ENCODE peak calls at places on chromosomes 6 and 20, in five cellular contexts. One of them, this sample, is unnamed.

GRCh38 chr6:13927203-13927602 is 2.5 kb downstream of the RNF182 start:
- DNase-seq in stomach: no peak
- DNase-seq in IMR-90: no peak
- DNase-seq in kidney: no peak
- DNase-seq in pancreas: no peak
- DNase-seq in this sample: no peak

GRCh38 chr6:24228681-24229255 is 102.8 kb downstream of the NRSN1 start:
- DNase-seq in kidney: no peak
- DNase-seq in pancreas: no peak
- DNase-seq in stomach: no peak
- DNase-seq in IMR-90: peak; percentile 6
- DNase-seq in this sample: no peak

GRCh38 chr20:60808003-60808402 is 444.1 kb upstream of the CDH4 start:
- DNase-seq in kidney: no peak
- DNase-seq in pancreas: no peak
- DNase-seq in stomach: no peak
- DNase-seq in IMR-90: no peak
- DNase-seq in this sample: no peak

GRCh38 chr6:107080036-107080435 is 35.3 kb downstream of the BEND3 start:
- DNase-seq in pancreas: no peak
- DNase-seq in IMR-90: no peak
- DNase-seq in kidney: no peak
- DNase-seq in stomach: no peak
- DNase-seq in this sample: no peak

GRCh38 chr20:57682184-57683038 is 27.4 kb downstream of the PMEPA1 start:
- DNase-seq in pancreas: no peak
- DNase-seq in IMR-90: no peak
- DNase-seq in kidney: no peak
- DNase-seq in stomach: no peak
- DNase-seq in this sample: no peak

GRCh38 chr20:2751347-2751867 is 49.0 kb downstream of the CPXM1 start:
- DNase-seq in pancreas: no peak
- DNase-seq in stomach: no peak
- DNase-seq in IMR-90: no peak
- DNase-seq in kidney: no peak
- DNase-seq in this sample: no peak

GRCh38 chr20:50116368-50116999 is 3.5 kb upstream of the UBE2V1 start:
- DNase-seq in IMR-90: no peak
- DNase-seq in kidney: peak; percentile 59
- DNase-seq in stomach: no peak
- DNase-seq in pancreas: no peak
- DNase-seq in this sample: peak; percentile 62

GRCh38 chr20:37406010-37406998 is 60.4 kb downstream of the SRC start:
- DNase-seq in stomach: peak; percentile 45
- DNase-seq in kidney: no peak
- DNase-seq in IMR-90: peak; percentile 28
- DNase-seq in pancreas: no peak
- DNase-seq in this sample: no peak

GRCh38 chr20:43507150-43508080 is at the start of gene L3MBTL1:
- DNase-seq in pancreas: peak; percentile 55
- DNase-seq in IMR-90: peak; percentile 23
- DNase-seq in stomach: peak; percentile 68
- DNase-seq in kidney: peak; percentile 81
- DNase-seq in this sample: peak; percentile 86

GRCh38 chr6:105431226-105431625 is 28.3 kb upstream of the PREP start:
- DNase-seq in stomach: no peak
- DNase-seq in kidney: no peak
- DNase-seq in pancreas: no peak
- DNase-seq in IMR-90: peak; percentile 68
- DNase-seq in this sample: no peak

GRCh38 chr6:47483853-47484546 is 6.4 kb downstream of the CD2AP start:
- DNase-seq in IMR-90: peak; percentile 35
- DNase-seq in stomach: no peak
- DNase-seq in pancreas: no peak
- DNase-seq in kidney: no peak
- DNase-seq in this sample: no peak

GRCh38 chr20:33838035-33838864 is 27.1 kb downstream of the CHMP4B start:
- DNase-seq in kidney: no peak
- DNase-seq in pancreas: no peak
- DNase-seq in IMR-90: no peak
- DNase-seq in stomach: no peak
- DNase-seq in this sample: no peak

GRCh38 chr20:48751871-48752270 is 75.9 kb downstream of the PREX1 start:
- DNase-seq in kidney: no peak
- DNase-seq in IMR-90: no peak
- DNase-seq in pancreas: no peak
- DNase-seq in stomach: no peak
- DNase-seq in this sample: no peak

GRCh38 chr20:48875914-48876240 is 45.6 kb upstream of the ARFGEF2 start:
- DNase-seq in stomach: no peak
- DNase-seq in kidney: no peak
- DNase-seq in pancreas: no peak
- DNase-seq in IMR-90: no peak
- DNase-seq in this sample: peak; percentile 80

GRCh38 chr20:35478804-35479472 is 23.5 kb downstream of the CEP250 start:
- DNase-seq in IMR-90: no peak
- DNase-seq in kidney: no peak
- DNase-seq in pancreas: no peak
- DNase-seq in stomach: no peak
- DNase-seq in this sample: peak; percentile 74

GRCh38 chr6:126937426-126937825 is 181.0 kb upstream of the RSPO3 start:
- DNase-seq in kidney: no peak
- DNase-seq in pancreas: no peak
- DNase-seq in stomach: no peak
- DNase-seq in IMR-90: no peak
- DNase-seq in this sample: no peak

GRCh38 chr6:44667668-44668390 is 280.3 kb downstream of the CDC5L start:
- DNase-seq in pancreas: no peak
- DNase-seq in stomach: peak; percentile 39
- DNase-seq in IMR-90: no peak
- DNase-seq in kidney: no peak
- DNase-seq in this sample: no peak

GRCh38 chr6:44668976-44669934 is 281.7 kb downstream of the CDC5L start:
- DNase-seq in pancreas: no peak
- DNase-seq in kidney: no peak
- DNase-seq in stomach: no peak
- DNase-seq in IMR-90: no peak
- DNase-seq in this sample: no peak

GRCh38 chr6:44670146-44670545 is 282.6 kb downstream of the CDC5L start:
- DNase-seq in stomach: no peak
- DNase-seq in IMR-90: no peak
- DNase-seq in pancreas: no peak
- DNase-seq in kidney: no peak
- DNase-seq in this sample: no peak

GRCh38 chr6:44667226-44667625 is 279.7 kb downstream of the CDC5L start:
- DNase-seq in stomach: no peak
- DNase-seq in kidney: no peak
- DNase-seq in pancreas: no peak
- DNase-seq in IMR-90: peak; percentile 77
- DNase-seq in this sample: no peak

GRCh38 chr6:44668391-44668930 is 281.0 kb downstream of the CDC5L start:
- DNase-seq in kidney: no peak
- DNase-seq in stomach: no peak
- DNase-seq in IMR-90: no peak
- DNase-seq in pancreas: no peak
- DNase-seq in this sample: no peak
- TF ChIP-seq CTCF in kidney: no peak
- TF ChIP-seq CTCF in stomach: no peak
- TF ChIP-seq CTCF in IMR-90: no peak
- TF ChIP-seq CTCF in pancreas: no peak
- TF ChIP-seq CTCF in this sample: no peak

GRCh38 chr20:23152308-23152892 is 66.3 kb upstream of the CD93 start:
- DNase-seq in IMR-90: peak; percentile 88
- DNase-seq in kidney: peak; percentile 90
- DNase-seq in pancreas: no peak
- DNase-seq in stomach: peak; percentile 49
- DNase-seq in this sample: no peak

GRCh38 chr20:23153696-23154341 is 67.7 kb upstream of the CD93 start:
- DNase-seq in kidney: no peak
- DNase-seq in IMR-90: no peak
- DNase-seq in pancreas: no peak
- DNase-seq in stomach: no peak
- DNase-seq in this sample: no peak

GRCh38 chr20:23151008-23151703 is 65.0 kb upstream of the CD93 start:
- DNase-seq in pancreas: no peak
- DNase-seq in IMR-90: no peak
- DNase-seq in kidney: no peak
- DNase-seq in stomach: peak; percentile 18
- DNase-seq in this sample: no peak

GRCh38 chr20:23151885-23152284 is 65.8 kb upstream of the CD93 start:
- DNase-seq in kidney: no peak
- DNase-seq in stomach: peak; percentile 24
- DNase-seq in IMR-90: no peak
- DNase-seq in pancreas: no peak
- DNase-seq in this sample: no peak

DNA sequence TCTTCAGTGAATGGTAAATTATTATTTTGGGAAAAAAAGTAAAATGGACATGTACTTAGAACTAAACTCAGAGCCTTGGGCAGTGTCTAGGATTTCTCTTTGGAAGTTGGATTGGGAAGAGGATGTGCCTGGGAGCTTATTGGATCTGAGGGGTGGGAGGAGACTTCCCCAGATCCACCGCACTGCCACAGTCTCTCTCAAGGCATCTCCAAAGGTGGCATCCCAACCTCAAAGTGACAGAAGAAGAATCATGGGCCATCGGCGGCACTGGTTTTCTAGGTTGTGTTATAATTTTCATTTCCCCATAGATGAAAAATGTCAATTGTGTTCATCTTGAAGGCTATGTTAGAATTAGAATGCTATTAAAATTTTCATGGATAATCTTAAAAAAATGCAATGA is 66.8 kb upstream of the CD93 start:
- DNase-seq in IMR-90: no peak
- DNase-seq in pancreas: no peak
- DNase-seq in stomach: no peak
- DNase-seq in kidney: no peak
- DNase-seq in this sample: no peak
- H3K27ac ChIP-seq in IMR-90: no peak overlapping the region
- H3K27ac ChIP-seq in pancreas: no peak overlapping the region
- H3K27ac ChIP-seq in stomach: peak overlapping the region; percentile 64
- H3K27ac ChIP-seq in kidney: peak overlapping the region; percentile 4
- H3K27ac ChIP-seq in this sample: no peak overlapping the region

DNA sequence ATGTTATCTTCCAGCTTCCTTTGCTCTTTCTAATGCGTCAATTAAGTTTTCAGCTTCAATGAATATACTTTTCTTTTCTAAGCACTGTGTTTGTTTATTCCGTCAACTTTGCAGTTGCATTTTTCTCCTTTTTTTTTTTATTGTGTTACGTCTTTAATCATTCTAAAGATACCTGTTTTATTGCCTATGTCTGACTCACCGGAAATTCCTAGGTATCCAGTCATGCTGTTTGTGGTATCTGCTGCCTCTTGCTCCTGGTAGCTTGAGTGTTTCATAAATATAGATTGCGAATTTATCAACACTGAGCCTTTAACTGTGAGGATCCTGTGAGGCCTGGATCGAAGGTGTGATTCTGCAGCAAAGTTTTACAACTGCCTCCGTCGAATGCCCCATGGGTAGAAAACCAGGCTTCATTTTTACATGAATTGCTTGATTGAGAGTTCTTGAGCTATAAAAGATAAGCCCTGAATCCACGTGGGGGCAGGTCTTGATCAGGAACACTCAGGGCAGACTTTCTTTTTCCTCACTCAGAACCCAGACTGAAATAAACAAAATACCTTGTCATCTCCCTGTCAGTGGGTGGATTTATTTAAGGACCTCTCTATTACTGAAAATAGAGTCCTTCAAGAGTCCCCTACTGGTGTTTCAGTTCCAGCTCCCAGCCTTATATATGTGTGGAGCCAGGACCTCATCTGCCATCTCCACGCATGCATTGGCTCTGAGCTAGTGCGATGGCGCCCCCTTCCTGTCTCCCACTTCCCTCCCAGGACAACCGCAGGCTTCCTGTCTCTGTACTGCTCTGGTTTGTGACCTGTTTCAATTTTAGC is 60.1 kb upstream of the LRRC1 start:
- DNase-seq in kidney: no peak
- DNase-seq in IMR-90: peak; percentile 78
- DNase-seq in stomach: peak; percentile 60
- DNase-seq in pancreas: no peak
- DNase-seq in this sample: no peak
- TF ChIP-seq CTCF in kidney: peak; percentile 18
- TF ChIP-seq CTCF in IMR-90: peak; percentile 37
- TF ChIP-seq CTCF in stomach: no peak
- TF ChIP-seq CTCF in pancreas: no peak
- TF ChIP-seq CTCF in this sample: peak; percentile 67

GRCh38 chr20:19784511-19785172 is 26.6 kb downstream of the RIN2 start:
- DNase-seq in stomach: peak; percentile 38
- DNase-seq in pancreas: peak; percentile 22
- DNase-seq in kidney: peak; percentile 80
- DNase-seq in IMR-90: peak; percentile 91
- DNase-seq in this sample: peak; percentile 90
- H3K27ac ChIP-seq in stomach: peak overlapping the region; percentile 55
- H3K27ac ChIP-seq in pancreas: no peak overlapping the region
- H3K27ac ChIP-seq in kidney: no peak overlapping the region
- H3K27ac ChIP-seq in IMR-90: peak overlapping the region; percentile 94
- H3K27ac ChIP-seq in this sample: peak overlapping the region; percentile 92